ENCODE peak calls at places on chromosomes 5 and 9, in seven cellular contexts. One of them, this sample, is unnamed.

GRCh38 chr9:116288658-116289057 is 135.1 kb downstream of the PAPPA start:
- DNase-seq in activated CD4-positive, alpha-beta T cell treated with anti-CD3 and anti-CD28 coated beads for 1 hour: no peak
- DNase-seq in Caki2: peak; percentile 2
- DNase-seq in stimulated activated CD4-positive, alpha-beta T cell treated with anti-CD3 and anti-CD28 coated beads, Interleukin-4, amount 100 ng/mL, for 1 hour: no peak
- DNase-seq in NCI-H2171 treated with DMSO at 0.1 percent for 48 hours: no peak
- DNase-seq in CD4-positive, alpha-beta T cell: no peak
- DNase-seq in left ventricle myocardium inferior: no peak
- DNase-seq in this sample: no peak

GRCh38 chr5:130323804-130324454 is 419.7 kb downstream of the CHSY3 start:
- DNase-seq in activated CD4-positive, alpha-beta T cell treated with anti-CD3 and anti-CD28 coated beads for 1 hour: no peak
- DNase-seq in Caki2: no peak
- DNase-seq in stimulated activated CD4-positive, alpha-beta T cell treated with anti-CD3 and anti-CD28 coated beads, Interleukin-4, amount 100 ng/mL, for 1 hour: no peak
- DNase-seq in NCI-H2171 treated with DMSO at 0.1 percent for 48 hours: no peak
- DNase-seq in CD4-positive, alpha-beta T cell: no peak
- DNase-seq in left ventricle myocardium inferior: no peak
- DNase-seq in this sample: no peak

GRCh38 chr5:153099328-153099727 is 391.1 kb upstream of the GRIA1 start:
- DNase-seq in activated CD4-positive, alpha-beta T cell treated with anti-CD3 and anti-CD28 coated beads for 1 hour: no peak
- DNase-seq in Caki2: no peak
- DNase-seq in stimulated activated CD4-positive, alpha-beta T cell treated with anti-CD3 and anti-CD28 coated beads, Interleukin-4, amount 100 ng/mL, for 1 hour: no peak
- DNase-seq in NCI-H2171 treated with DMSO at 0.1 percent for 48 hours: peak; percentile 54
- DNase-seq in CD4-positive, alpha-beta T cell: no peak
- DNase-seq in left ventricle myocardium inferior: no peak
- DNase-seq in this sample: no peak

GRCh38 chr5:107558951-107559350 is 111.8 kb downstream of the EFNA5 start:
- DNase-seq in activated CD4-positive, alpha-beta T cell treated with anti-CD3 and anti-CD28 coated beads for 1 hour: no peak
- DNase-seq in Caki2: no peak
- DNase-seq in stimulated activated CD4-positive, alpha-beta T cell treated with anti-CD3 and anti-CD28 coated beads, Interleukin-4, amount 100 ng/mL, for 1 hour: no peak
- DNase-seq in NCI-H2171 treated with DMSO at 0.1 percent for 48 hours: peak; percentile 43
- DNase-seq in CD4-positive, alpha-beta T cell: no peak
- DNase-seq in left ventricle myocardium inferior: no peak
- DNase-seq in this sample: no peak

GRCh38 chr9:92715488-92716231 is 45.7 kb upstream of the IPPK start:
- DNase-seq in activated CD4-positive, alpha-beta T cell treated with anti-CD3 and anti-CD28 coated beads for 1 hour: no peak
- DNase-seq in Caki2: no peak
- DNase-seq in stimulated activated CD4-positive, alpha-beta T cell treated with anti-CD3 and anti-CD28 coated beads, Interleukin-4, amount 100 ng/mL, for 1 hour: no peak
- DNase-seq in NCI-H2171 treated with DMSO at 0.1 percent for 48 hours: no peak
- DNase-seq in CD4-positive, alpha-beta T cell: no peak
- DNase-seq in left ventricle myocardium inferior: peak; percentile 66
- DNase-seq in this sample: no peak

GRCh38 chr9:108967916-108968315 is 33.7 kb downstream of the ABITRAM start:
- DNase-seq in activated CD4-positive, alpha-beta T cell treated with anti-CD3 and anti-CD28 coated beads for 1 hour: no peak
- DNase-seq in Caki2: no peak
- DNase-seq in stimulated activated CD4-positive, alpha-beta T cell treated with anti-CD3 and anti-CD28 coated beads, Interleukin-4, amount 100 ng/mL, for 1 hour: no peak
- DNase-seq in NCI-H2171 treated with DMSO at 0.1 percent for 48 hours: no peak
- DNase-seq in CD4-positive, alpha-beta T cell: no peak
- DNase-seq in left ventricle myocardium inferior: peak; percentile 26
- DNase-seq in this sample: no peak

GRCh38 chr9:121455527-121456239 is 44.0 kb downstream of the GGTA1 start:
- DNase-seq in activated CD4-positive, alpha-beta T cell treated with anti-CD3 and anti-CD28 coated beads for 1 hour: no peak
- DNase-seq in Caki2: no peak
- DNase-seq in stimulated activated CD4-positive, alpha-beta T cell treated with anti-CD3 and anti-CD28 coated beads, Interleukin-4, amount 100 ng/mL, for 1 hour: no peak
- DNase-seq in NCI-H2171 treated with DMSO at 0.1 percent for 48 hours: no peak
- DNase-seq in CD4-positive, alpha-beta T cell: no peak
- DNase-seq in left ventricle myocardium inferior: no peak
- DNase-seq in this sample: no peak

GRCh38 chr9:127698985-127699670 is 7.7 kb upstream of the CFAP157 start:
- DNase-seq in activated CD4-positive, alpha-beta T cell treated with anti-CD3 and anti-CD28 coated beads for 1 hour: peak; percentile 72
- DNase-seq in Caki2: peak; percentile 95
- DNase-seq in stimulated activated CD4-positive, alpha-beta T cell treated with anti-CD3 and anti-CD28 coated beads, Interleukin-4, amount 100 ng/mL, for 1 hour: peak; percentile 84
- DNase-seq in NCI-H2171 treated with DMSO at 0.1 percent for 48 hours: peak; percentile 87
- DNase-seq in CD4-positive, alpha-beta T cell: peak; percentile 78
- DNase-seq in left ventricle myocardium inferior: peak; percentile 97
- DNase-seq in this sample: peak; percentile 92

GRCh38 chr5:135039526-135040296 is 5.7 kb upstream of the PITX1 start:
- DNase-seq in activated CD4-positive, alpha-beta T cell treated with anti-CD3 and anti-CD28 coated beads for 1 hour: no peak
- DNase-seq in Caki2: no peak
- DNase-seq in stimulated activated CD4-positive, alpha-beta T cell treated with anti-CD3 and anti-CD28 coated beads, Interleukin-4, amount 100 ng/mL, for 1 hour: no peak
- DNase-seq in NCI-H2171 treated with DMSO at 0.1 percent for 48 hours: no peak
- DNase-seq in CD4-positive, alpha-beta T cell: no peak
- DNase-seq in left ventricle myocardium inferior: no peak
- DNase-seq in this sample: no peak

GRCh38 chr9:111940697-111941096 is 44.1 kb downstream of the UGCG start:
- DNase-seq in activated CD4-positive, alpha-beta T cell treated with anti-CD3 and anti-CD28 coated beads for 1 hour: no peak
- DNase-seq in Caki2: no peak
- DNase-seq in stimulated activated CD4-positive, alpha-beta T cell treated with anti-CD3 and anti-CD28 coated beads, Interleukin-4, amount 100 ng/mL, for 1 hour: no peak
- DNase-seq in NCI-H2171 treated with DMSO at 0.1 percent for 48 hours: no peak
- DNase-seq in CD4-positive, alpha-beta T cell: no peak
- DNase-seq in left ventricle myocardium inferior: no peak
- DNase-seq in this sample: no peak

GRCh38 chr9:87324613-87325194 is 173.0 kb upstream of the DAPK1 start:
- DNase-seq in activated CD4-positive, alpha-beta T cell treated with anti-CD3 and anti-CD28 coated beads for 1 hour: no peak
- DNase-seq in Caki2: peak; percentile 52
- DNase-seq in stimulated activated CD4-positive, alpha-beta T cell treated with anti-CD3 and anti-CD28 coated beads, Interleukin-4, amount 100 ng/mL, for 1 hour: no peak
- DNase-seq in NCI-H2171 treated with DMSO at 0.1 percent for 48 hours: peak; percentile 55
- DNase-seq in CD4-positive, alpha-beta T cell: no peak
- DNase-seq in left ventricle myocardium inferior: no peak
- DNase-seq in this sample: peak; percentile 13

GRCh38 chr5:3261081-3261480 is 334.6 kb upstream of the IRX1 start:
- DNase-seq in activated CD4-positive, alpha-beta T cell treated with anti-CD3 and anti-CD28 coated beads for 1 hour: no peak
- DNase-seq in Caki2: no peak
- DNase-seq in stimulated activated CD4-positive, alpha-beta T cell treated with anti-CD3 and anti-CD28 coated beads, Interleukin-4, amount 100 ng/mL, for 1 hour: no peak
- DNase-seq in NCI-H2171 treated with DMSO at 0.1 percent for 48 hours: no peak
- DNase-seq in CD4-positive, alpha-beta T cell: no peak
- DNase-seq in left ventricle myocardium inferior: no peak
- DNase-seq in this sample: no peak

GRCh38 chr9:38112010-38112409 is 43.0 kb upstream of the SHB start:
- DNase-seq in activated CD4-positive, alpha-beta T cell treated with anti-CD3 and anti-CD28 coated beads for 1 hour: no peak
- DNase-seq in Caki2: peak; percentile 45
- DNase-seq in stimulated activated CD4-positive, alpha-beta T cell treated with anti-CD3 and anti-CD28 coated beads, Interleukin-4, amount 100 ng/mL, for 1 hour: no peak
- DNase-seq in NCI-H2171 treated with DMSO at 0.1 percent for 48 hours: no peak
- DNase-seq in CD4-positive, alpha-beta T cell: no peak
- DNase-seq in left ventricle myocardium inferior: no peak
- DNase-seq in this sample: no peak

GRCh38 chr5:26864061-26864460 is 174.3 kb downstream of the CDH9 start:
- DNase-seq in activated CD4-positive, alpha-beta T cell treated with anti-CD3 and anti-CD28 coated beads for 1 hour: no peak
- DNase-seq in Caki2: no peak
- DNase-seq in stimulated activated CD4-positive, alpha-beta T cell treated with anti-CD3 and anti-CD28 coated beads, Interleukin-4, amount 100 ng/mL, for 1 hour: no peak
- DNase-seq in NCI-H2171 treated with DMSO at 0.1 percent for 48 hours: no peak
- DNase-seq in CD4-positive, alpha-beta T cell: no peak
- DNase-seq in left ventricle myocardium inferior: no peak
- DNase-seq in this sample: no peak

GRCh38 chr9:77023726-77024125 is 4.3 kb downstream of the FOXB2 start:
- DNase-seq in activated CD4-positive, alpha-beta T cell treated with anti-CD3 and anti-CD28 coated beads for 1 hour: no peak
- DNase-seq in Caki2: no peak
- DNase-seq in stimulated activated CD4-positive, alpha-beta T cell treated with anti-CD3 and anti-CD28 coated beads, Interleukin-4, amount 100 ng/mL, for 1 hour: no peak
- DNase-seq in NCI-H2171 treated with DMSO at 0.1 percent for 48 hours: no peak
- DNase-seq in CD4-positive, alpha-beta T cell: no peak
- DNase-seq in left ventricle myocardium inferior: no peak
- DNase-seq in this sample: no peak

GRCh38 chr5:180251141-180251540 is 40.7 kb downstream of the MAPK9 start:
- DNase-seq in activated CD4-positive, alpha-beta T cell treated with anti-CD3 and anti-CD28 coated beads for 1 hour: no peak
- DNase-seq in Caki2: no peak
- DNase-seq in stimulated activated CD4-positive, alpha-beta T cell treated with anti-CD3 and anti-CD28 coated beads, Interleukin-4, amount 100 ng/mL, for 1 hour: no peak
- DNase-seq in NCI-H2171 treated with DMSO at 0.1 percent for 48 hours: no peak
- DNase-seq in CD4-positive, alpha-beta T cell: no peak
- DNase-seq in left ventricle myocardium inferior: no peak
- DNase-seq in this sample: no peak

GRCh38 chr9:110538621-110539020 is 40.9 kb downstream of the SVEP1 start:
- DNase-seq in activated CD4-positive, alpha-beta T cell treated with anti-CD3 and anti-CD28 coated beads for 1 hour: no peak
- DNase-seq in Caki2: no peak
- DNase-seq in stimulated activated CD4-positive, alpha-beta T cell treated with anti-CD3 and anti-CD28 coated beads, Interleukin-4, amount 100 ng/mL, for 1 hour: no peak
- DNase-seq in NCI-H2171 treated with DMSO at 0.1 percent for 48 hours: peak; percentile 48
- DNase-seq in CD4-positive, alpha-beta T cell: no peak
- DNase-seq in left ventricle myocardium inferior: no peak
- DNase-seq in this sample: no peak

GRCh38 chr9:106019017-106019692 is 324.8 kb downstream of the TMEM38B start:
- DNase-seq in activated CD4-positive, alpha-beta T cell treated with anti-CD3 and anti-CD28 coated beads for 1 hour: no peak
- DNase-seq in Caki2: no peak
- DNase-seq in stimulated activated CD4-positive, alpha-beta T cell treated with anti-CD3 and anti-CD28 coated beads, Interleukin-4, amount 100 ng/mL, for 1 hour: no peak
- DNase-seq in NCI-H2171 treated with DMSO at 0.1 percent for 48 hours: peak; percentile 32
- DNase-seq in CD4-positive, alpha-beta T cell: no peak
- DNase-seq in left ventricle myocardium inferior: no peak
- DNase-seq in this sample: no peak

GRCh38 chr5:179913461-179913860 is 5.8 kb upstream of the TBC1D9B start:
- DNase-seq in activated CD4-positive, alpha-beta T cell treated with anti-CD3 and anti-CD28 coated beads for 1 hour: no peak
- DNase-seq in Caki2: no peak
- DNase-seq in stimulated activated CD4-positive, alpha-beta T cell treated with anti-CD3 and anti-CD28 coated beads, Interleukin-4, amount 100 ng/mL, for 1 hour: no peak
- DNase-seq in NCI-H2171 treated with DMSO at 0.1 percent for 48 hours: no peak
- DNase-seq in CD4-positive, alpha-beta T cell: peak; percentile 19
- DNase-seq in left ventricle myocardium inferior: no peak
- DNase-seq in this sample: no peak

GRCh38 chr9:93123561-93124283 is 10.3 kb downstream of the NINJ1 start:
- DNase-seq in activated CD4-positive, alpha-beta T cell treated with anti-CD3 and anti-CD28 coated beads for 1 hour: no peak
- DNase-seq in Caki2: no peak
- DNase-seq in stimulated activated CD4-positive, alpha-beta T cell treated with anti-CD3 and anti-CD28 coated beads, Interleukin-4, amount 100 ng/mL, for 1 hour: no peak
- DNase-seq in NCI-H2171 treated with DMSO at 0.1 percent for 48 hours: no peak
- DNase-seq in CD4-positive, alpha-beta T cell: peak; percentile 32
- DNase-seq in left ventricle myocardium inferior: no peak
- DNase-seq in this sample: no peak